ENCODE peak calls at places on chromosomes 4 and X, in seven cellular contexts. M is posterior vena cava; I is HFFc6; C is iris pigment epithelial cell; V is effector memory CD8-positive, alpha-beta T cell; E is omental fat pad; U is activated CD8-positive, alpha-beta memory T cell treated with anti-CD3 and anti-CD28 coated beads for 24 hours. Y is an unnamed sample.

GRCh38 chrX:11040405-11040804 is 70.7 kb upstream of the HCCS start:
- DNase-seq in M (no peak), I (no peak), C (peak; percentile 9), V (no peak), E (no peak), U (no peak), Y (no peak)

GRCh38 chrX:14377427-14377826 is 151.9 kb upstream of the GLRA2 start:
- DNase-seq in M (no peak), I (no peak), C (no peak), V (no peak), E (no peak), U (no peak), Y (no peak)

GRCh38 chr4:67483868-67484602 is 61.3 kb downstream of the CENPC start:
- DNase-seq in M (no peak), I (peak; percentile 25), C (peak; percentile 76), V (no peak), E (no peak), U (no peak), Y (no peak)

GRCh38 chr4:126338572-126338971 is 1023.8 kb downstream of the FAT4 start:
- DNase-seq in M (no peak), I (no peak), C (no peak), V (no peak), E (no peak), U (no peak), Y (no peak)

GRCh38 chr4:152126233-152126632 is 365.4 kb upstream of the GATB start:
- DNase-seq in M (no peak), I (no peak), C (no peak), V (no peak), E (no peak), U (no peak), Y (no peak)

GRCh38 chr4:38169524-38169923 is 209.3 kb downstream of the PTTG2 start:
- DNase-seq in M (no peak), I (no peak), C (no peak), V (no peak), E (no peak), U (no peak), Y (no peak)

GRCh38 chrX:31845003-31845402 is 773.2 kb upstream of the FTHL17 start:
- DNase-seq in M (no peak), I (no peak), C (peak; percentile 6), V (no peak), E (no peak), U (no peak), Y (no peak)

GRCh38 chr4:76723373-76723772 is 174.6 kb downstream of the SOWAHB start:
- DNase-seq in M (no peak), I (peak; percentile 29), C (peak; percentile 51), V (no peak), E (no peak), U (no peak), Y (no peak)

GRCh38 chrX:149491812-149492211 is 13.3 kb downstream of the IDS start:
- DNase-seq in M (no peak), I (no peak), C (no peak), V (no peak), E (no peak), U (no peak), Y (no peak)

GRCh38 chrX:17590892-17591740 is 146.2 kb upstream of the SCML1 start:
- DNase-seq in M (no peak), I (peak; percentile 58), C (peak; percentile 71), V (no peak), E (no peak), U (peak; percentile 62), Y (no peak)

GRCh38 chr4:24642941-24643628 is 58.7 kb upstream of the DHX15 start:
- DNase-seq in M (no peak), I (peak; percentile 65), C (peak; percentile 50), V (no peak), E (no peak), U (no peak), Y (no peak)

GRCh38 chr4:107130157-107130556 is 94.0 kb upstream of the DKK2 start:
- DNase-seq in M (no peak), I (peak; percentile 7), C (peak; percentile 63), V (no peak), E (no peak), U (no peak), Y (no peak)

GRCh38 chr4:78784255-78784654 is 8.1 kb downstream of the BMP2K start:
- DNase-seq in M (no peak), I (peak; percentile 84), C (peak; percentile 78), V (no peak), E (no peak), U (no peak), Y (no peak)

GRCh38 chr4:87209696-87210095 is 10.7 kb downstream of the KLHL8 start:
- DNase-seq in M (peak; percentile 90), I (no peak), C (no peak), V (no peak), E (no peak), U (no peak), Y (peak; percentile 63)

GRCh38 chr4:76784237-76784636 is 113.7 kb downstream of the SOWAHB start:
- DNase-seq in M (no peak), I (no peak), C (peak; percentile 30), V (no peak), E (no peak), U (no peak), Y (no peak)

GRCh38 chr4:158162637-158163036 is 10.2 kb downstream of the GASK1B start:
- DNase-seq in M (no peak), I (no peak), C (no peak), V (no peak), E (no peak), U (no peak), Y (no peak)

GRCh38 chrX:104270916-104271512 is 16.3 kb upstream of the ESX1 start:
- DNase-seq in M (no peak), I (peak; percentile 11), C (peak; percentile 28), V (peak; percentile 3), E (no peak), U (no peak), Y (no peak)